ENCODE peak calls at places on chromosomes 12 and 14, in five cellular contexts. C is ovary, V is nephron progenitor cell, Y is lung, J is stomach. X is an unnamed sample.

GRCh38 chr14:92704036-92704804 is 44.2 kb downstream of the LGMN start:
- DNase-seq in C (no peak), V (no peak), Y (no peak), J (peak), X (peak)

GRCh38 chr12:6821674-6822433 is at the start of gene GPR162:
- DNase-seq in C (peak), V (peak), Y (peak), J (peak), X (no peak)

GRCh38 chr12:13211859-13212664 is 15.5 kb downstream of the EMP1 start:
- DNase-seq in C (peak), V (peak), Y (peak), J (peak), X (peak)

GRCh38 chr12:132603240-132604107 is 6.9 kb downstream of the LRCOL1 start:
- DNase-seq in C (peak), V (peak), Y (no peak), J (no peak), X (no peak)

GRCh38 chr12:124796303-124796957 is 67.2 kb downstream of the SCARB1 start:
- DNase-seq in C (no peak), V (no peak), Y (no peak), J (no peak), X (no peak)

GRCh38 chr12:65586796-65587195 is 237.5 kb upstream of the HMGA2 start:
- DNase-seq in C (no peak), V (no peak), Y (no peak), J (no peak), X (no peak)

GRCh38 chr14:20706657-20707355 is 18.2 kb downstream of the ANG start:
- DNase-seq in C (no peak), V (no peak), Y (no peak), J (no peak), X (no peak)

GRCh38 chr14:104941508-104942365 is 17.1 kb downstream of the PLD4 start:
- DNase-seq in C (no peak), V (no peak), Y (no peak), J (no peak), X (no peak)

GRCh38 chr12:132560831-132561783 is 49.3 kb downstream of the LRCOL1 start:
- DNase-seq in C (peak), V (peak), Y (peak), J (peak), X (peak)

GRCh38 chr14:58747181-58747580 is 109.4 kb downstream of the DACT1 start:
- DNase-seq in C (no peak), V (no peak), Y (peak), J (no peak), X (no peak)

GRCh38 chr12:109625131-109625559 is 51.6 kb downstream of the MVK start:
- DNase-seq in C (no peak), V (no peak), Y (no peak), J (no peak), X (no peak)

GRCh38 chr14:52153939-52154338 is 85.1 kb upstream of the NID2 start:
- DNase-seq in C (no peak), V (no peak), Y (no peak), J (no peak), X (no peak)

GRCh38 chr14:89504602-89505320 is 87.7 kb upstream of the FOXN3 start:
- DNase-seq in C (no peak), V (no peak), Y (peak), J (no peak), X (peak)

GRCh38 chr12:76883826-76884225 is 5.0 kb upstream of the CSRP2 start:
- DNase-seq in C (peak), V (no peak), Y (no peak), J (no peak), X (no peak)

GRCh38 chr12:121345151-121345810 is 6.9 kb downstream of the ANAPC5 start:
- DNase-seq in C (no peak), V (no peak), Y (no peak), J (no peak), X (no peak)

GRCh38 chr12:108386704-108387360 is 47.7 kb upstream of the CMKLR1 start:
- DNase-seq in C (no peak), V (no peak), Y (no peak), J (no peak), X (no peak)

GRCh38 chr14:99781853-99782610 is 11.2 kb upstream of the EML1 start:
- DNase-seq in C (no peak), V (no peak), Y (no peak), J (no peak), X (no peak)

GRCh38 chr14:103624860-103625259 is 4.2 kb upstream of the KLC1 start:
- DNase-seq in C (peak), V (no peak), Y (peak), J (peak), X (peak)

GRCh38 chr14:86790408-86791364 is 1202.3 kb downstream of the GALC start:
- DNase-seq in C (no peak), V (no peak), Y (no peak), J (no peak), X (no peak)

GRCh38 chr12:15033029-15033428 is 60.2 kb downstream of the PDE6H start:
- DNase-seq in C (no peak), V (no peak), Y (no peak), J (no peak), X (no peak)

GRCh38 chr12:29149691-29150382 is 759 bp downstream of the FAR2 start:
- DNase-seq in C (no peak), V (peak), Y (no peak), J (no peak), X (no peak)

GRCh38 chr14:50320279-50320678 is 8.2 kb downstream of the DMAC2L start:
- DNase-seq in C (no peak), V (no peak), Y (no peak), J (no peak), X (peak)

GRCh38 chr12:42625611-42626010 is 36.1 kb upstream of the PRICKLE1 start:
- DNase-seq in C (no peak), V (no peak), Y (no peak), J (no peak), X (no peak)

GRCh38 chr14:100103261-100104005 is 38.2 kb downstream of the EVL start:
- DNase-seq in C (no peak), V (no peak), Y (no peak), J (no peak), X (no peak)

GRCh38 chr12:116927244-116927940 is 16.6 kb downstream of the FBXW8 start:
- DNase-seq in C (no peak), V (no peak), Y (no peak), J (no peak), X (no peak)

GRCh38 chr12:7716391-7716790 is 5.2 kb downstream of the DPPA3 start:
- DNase-seq in C (no peak), V (no peak), Y (no peak), J (no peak), X (peak)

GRCh38 chr14:32621585-32621984 is 292.5 kb downstream of the AKAP6 start:
- DNase-seq in C (no peak), V (no peak), Y (no peak), J (no peak), X (no peak)

GRCh38 chr12:121107681-121108080 is 25.0 kb upstream of the P2RX7 start:
- DNase-seq in C (no peak), V (no peak), Y (no peak), J (no peak), X (no peak)

GRCh38 chr12:68245071-68246021 is 8.1 kb downstream of the IL22 start:
- DNase-seq in C (peak), V (peak), Y (no peak), J (no peak), X (no peak)

GRCh38 chr12:64610092-64610659 is at the start of gene RASSF3:
- DNase-seq in C (peak), V (peak), Y (peak), J (peak), X (peak)

GRCh38 chr14:70317969-70318634 is 41.4 kb downstream of the COX16 start:
- DNase-seq in C (no peak), V (peak), Y (no peak), J (peak), X (peak)
- TF ChIP-seq CTCF in C (no peak), V (peak), Y (no peak), J (peak), X (peak)

DNA sequence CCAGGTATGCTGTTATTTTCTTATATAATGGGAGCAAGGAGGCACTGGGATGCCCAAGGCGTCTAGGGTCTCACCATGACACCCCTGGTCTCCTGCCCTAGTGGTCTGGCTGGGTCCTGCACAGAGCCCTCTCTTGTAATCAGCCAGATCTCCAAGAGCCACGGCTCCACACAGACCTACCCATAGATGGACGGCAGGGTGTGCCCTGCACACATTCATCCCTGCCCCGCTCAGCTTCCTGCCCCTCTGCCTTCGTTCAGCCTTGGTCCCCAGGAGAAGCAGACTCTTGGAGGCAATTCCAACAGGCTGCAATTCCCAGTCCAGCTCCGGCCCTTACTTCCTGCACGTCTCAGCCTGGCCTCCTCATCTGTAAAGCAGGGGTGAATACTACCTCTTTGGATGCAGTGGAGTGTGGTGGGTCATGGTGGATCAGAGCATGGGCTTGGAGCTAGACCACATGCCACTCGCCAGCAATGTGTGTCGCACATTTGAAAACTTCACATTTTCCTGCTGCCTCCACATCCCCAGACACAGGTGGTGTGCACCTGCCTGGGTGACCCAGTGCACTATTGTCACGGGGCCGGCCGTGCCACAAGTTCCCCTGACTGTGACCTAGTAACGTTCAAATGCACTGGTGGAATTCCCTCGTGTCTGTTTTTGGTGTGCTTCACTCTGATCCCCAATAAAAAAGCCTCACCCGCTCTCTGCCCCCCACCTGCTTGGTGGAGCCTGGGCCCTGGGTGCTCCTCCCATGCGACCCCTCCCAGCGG is 171.1 kb upstream of the PRMT8 start:
- DNase-seq in C (no peak), V (no peak), Y (no peak), J (no peak), X (peak)
- TF ChIP-seq CTCF in C (no peak), V (no peak), Y (no peak), J (no peak), X (no peak)

GRCh38 chr12:123167329-123167728 is 16.4 kb upstream of the PITPNM2 start:
- DNase-seq in C (no peak), V (no peak), Y (no peak), J (no peak), X (no peak)

GRCh38 chr12:123171967-123172366 is 21.1 kb upstream of the PITPNM2 start:
- DNase-seq in C (no peak), V (no peak), Y (no peak), J (no peak), X (no peak)
- TF ChIP-seq CTCF in C (no peak), V (no peak), Y (no peak), J (no peak), X (no peak)

GRCh38 chr12:100793182-100793581 is 1.4 kb upstream of the ANO4 start:
- DNase-seq in C (no peak), V (no peak), Y (no peak), J (no peak), X (no peak)

GRCh38 chr12:100789975-100790374 is 4.6 kb upstream of the ANO4 start:
- DNase-seq in C (no peak), V (no peak), Y (no peak), J (no peak), X (no peak)

GRCh38 chr12:100790558-100790957 is 4.0 kb upstream of the ANO4 start:
- DNase-seq in C (no peak), V (no peak), Y (no peak), J (no peak), X (no peak)

GRCh38 chr12:100794441-100795192 is at the start of gene ANO4:
- DNase-seq in C (no peak), V (peak), Y (no peak), J (no peak), X (no peak)

GRCh38 chr12:100789146-100789545 is 5.4 kb upstream of the ANO4 start:
- DNase-seq in C (no peak), V (no peak), Y (no peak), J (no peak), X (no peak)
- TF ChIP-seq CTCF in C (no peak), V (no peak), Y (no peak), J (no peak), X (no peak)

DNA sequence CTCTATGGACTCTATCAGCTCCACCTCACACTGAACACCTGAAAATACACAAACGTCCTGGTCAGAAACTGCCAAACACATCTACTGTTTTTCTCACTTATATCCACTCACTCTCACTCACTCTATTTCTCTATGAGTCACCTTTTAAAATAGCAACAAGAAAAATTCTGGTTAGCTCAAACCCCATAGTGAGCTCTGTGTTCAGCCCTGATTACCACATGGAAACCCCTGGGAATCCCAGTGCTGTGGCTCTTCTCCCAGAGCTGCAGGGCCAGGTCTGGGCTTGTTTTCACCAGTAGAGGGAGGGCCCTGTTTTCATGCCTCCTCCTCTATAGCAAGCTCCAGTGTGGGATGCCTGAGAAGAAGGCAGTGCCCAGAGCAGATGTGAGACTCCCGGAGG is 1126.1 kb downstream of the TMEM121 start:
- DNase-seq in C (no peak), V (no peak), Y (no peak), J (no peak), X (peak)
- TF ChIP-seq CTCF in C (no peak), V (no peak), Y (no peak), J (no peak), X (no peak)

GRCh38 chr12:41013921-41014642 is 174.0 kb upstream of the PDZRN4 start:
- DNase-seq in C (no peak), V (no peak), Y (no peak), J (no peak), X (no peak)

GRCh38 chr12:41014643-41015020 is 173.5 kb upstream of the PDZRN4 start:
- DNase-seq in C (no peak), V (no peak), Y (no peak), J (no peak), X (no peak)

GRCh38 chr12:41008472-41008871 is 179.6 kb upstream of the PDZRN4 start:
- DNase-seq in C (no peak), V (no peak), Y (no peak), J (no peak), X (no peak)

GRCh38 chr12:41011939-41012338 is 176.2 kb upstream of the PDZRN4 start:
- DNase-seq in C (no peak), V (no peak), Y (no peak), J (no peak), X (peak)
- TF ChIP-seq CTCF in C (no peak), V (no peak), Y (no peak), J (no peak), X (no peak)

GRCh38 chr14:28762949-28763313 is 3.7 kb upstream of the FOXG1 start:
- DNase-seq in C (no peak), V (no peak), Y (no peak), J (no peak), X (no peak)

GRCh38 chr14:28763914-28764848 is 2.4 kb upstream of the FOXG1 start:
- DNase-seq in C (no peak), V (no peak), Y (no peak), J (no peak), X (no peak)

GRCh38 chr14:28760431-28760996 is 6.1 kb upstream of the FOXG1 start:
- DNase-seq in C (no peak), V (no peak), Y (no peak), J (no peak), X (no peak)

GRCh38 chr14:28761438-28762289 is 4.9 kb upstream of the FOXG1 start:
- DNase-seq in C (no peak), V (no peak), Y (no peak), J (no peak), X (no peak)

GRCh38 chr14:28762290-28762948 is 4.2 kb upstream of the FOXG1 start:
- DNase-seq in C (no peak), V (no peak), Y (no peak), J (no peak), X (no peak)
- TF ChIP-seq CTCF in C (no peak), V (no peak), Y (no peak), J (no peak), X (no peak)

X was measured in GM12865.